ENCODE peak calls at places on chromosomes 3 and 15, in four cellular contexts. I is Caco-2, X is astrocyte of the spinal cord, F is choroid plexus epithelial cell. H is an unnamed sample.
A peak's percentile ranks its signal among the peaks of the same experiment; 100 is the strongest.

GRCh38 chr3:8490079-8490552 is 11.5 kb upstream of the LMCD1 start:
- DNase-seq in I (peak; percentile 52), X (peak; percentile 85), F (peak; percentile 89), H (no peak)

GRCh38 chr3:74268753-74269152 is 345.7 kb downstream of the CNTN3 start:
- DNase-seq in X (no peak), F (peak; percentile 42), I (no peak), H (no peak)

GRCh38 chr3:173467501-173467900 is 70.0 kb downstream of the NLGN1 start:
- DNase-seq in X (no peak), F (no peak), I (no peak), H (no peak)

GRCh38 chr3:151123827-151124226 is 38.4 kb downstream of the MED12L start:
- DNase-seq in F (no peak), X (no peak), I (no peak), H (no peak)

GRCh38 chr3:172635588-172635987 is 75.3 kb downstream of the NCEH1 start:
- DNase-seq in F (no peak), I (no peak), X (no peak), H (peak; percentile 69)

GRCh38 chr3:16508591-16508995 is 4.9 kb downstream of the RFTN1 start:
- DNase-seq in I (no peak), F (peak; percentile 54), X (peak; percentile 26), H (peak; percentile 41)

GRCh38 chr3:169232863-169233262 is 430.6 kb downstream of the MECOM start:
- DNase-seq in I (no peak), X (peak; percentile 63), F (peak; percentile 54), H (no peak)

GRCh38 chr3:108473711-108474110 is 36.7 kb downstream of the MYH15 start:
- DNase-seq in F (no peak), X (no peak), I (no peak), H (no peak)

DNA sequence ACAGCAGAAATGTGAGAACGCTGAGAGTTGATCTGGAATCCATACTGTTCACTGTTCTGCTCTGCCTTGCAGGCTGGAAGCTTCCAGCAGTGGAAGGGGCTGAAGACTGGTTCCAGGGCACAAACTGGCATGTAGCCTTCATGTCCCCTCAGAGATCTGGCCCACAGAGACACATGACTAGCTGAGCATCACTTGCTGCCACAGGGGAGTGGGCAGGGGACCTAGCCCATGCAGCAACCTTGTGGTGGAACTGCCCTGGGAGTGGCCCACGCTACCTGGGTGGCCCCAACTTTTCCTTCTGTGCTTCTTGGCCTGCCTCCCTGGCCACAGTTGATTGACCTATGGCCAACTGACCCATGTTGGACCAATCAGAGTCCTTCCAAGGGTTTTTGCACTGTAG is 98.1 kb downstream of the TPRA1 start:
- DNase-seq in I (no peak), F (no peak), X (no peak), H (no peak)
- TF ChIP-seq CTCF in I (no peak), F (no peak), X (no peak), H (no peak)

GRCh38 chr15:43436395-43436794 is 56.6 kb downstream of the TP53BP1 start:
- DNase-seq in F (no peak), X (no peak), I (no peak), H (no peak)

GRCh38 chr15:43439268-43439667 is 53.7 kb downstream of the TP53BP1 start:
- DNase-seq in F (no peak), I (no peak), X (no peak), H (no peak)

GRCh38 chr15:43441316-43441715 is 51.6 kb downstream of the TP53BP1 start:
- DNase-seq in I (no peak), X (peak; percentile 65), F (peak; percentile 49), H (peak; percentile 36)

GRCh38 chr15:43446344-43446743 is 46.6 kb downstream of the TP53BP1 start:
- DNase-seq in F (no peak), X (no peak), I (no peak), H (no peak)

DNA sequence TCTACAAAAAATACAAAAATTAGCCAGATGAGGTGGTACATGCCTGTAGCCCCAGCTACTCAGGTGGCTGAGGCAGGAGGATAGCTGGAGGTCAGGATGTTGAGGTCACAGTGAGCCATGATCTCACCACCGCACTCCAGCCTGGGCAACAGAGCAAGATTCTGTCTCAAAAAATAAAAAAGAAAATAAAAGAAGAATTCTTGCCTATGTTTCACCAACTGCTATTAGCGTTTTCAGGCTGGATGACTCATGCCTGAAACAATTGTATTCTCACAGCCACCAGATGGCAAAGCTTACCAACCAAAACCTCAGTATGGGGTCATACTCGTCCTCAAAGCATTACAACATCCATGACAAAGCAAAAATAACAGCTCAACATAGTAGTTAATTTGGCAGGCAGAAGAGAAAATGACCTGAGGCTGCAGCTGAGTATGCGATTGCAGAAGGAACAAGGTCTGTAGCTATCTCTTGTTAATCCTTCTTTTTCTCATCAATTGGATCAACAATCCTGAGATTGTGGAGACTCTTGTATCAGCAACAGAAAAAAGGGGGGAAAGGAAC is 52.2 kb downstream of the TP53BP1 start:
- DNase-seq in X (peak; percentile 97), F (peak; percentile 98), I (no peak), H (peak; percentile 44)
- TF ChIP-seq CTCF in X (peak; percentile 47), F (peak; percentile 67), I (peak; percentile 16), H (no peak)

GRCh38 chr15:69723404-69724097 is 270.9 kb downstream of the RPLP1 start:
- DNase-seq in X (no peak), F (no peak), I (no peak), H (no peak)
- TF ChIP-seq CTCF in X (peak; percentile 7), F (peak; percentile 46), I (no peak), H (no peak)

DNA sequence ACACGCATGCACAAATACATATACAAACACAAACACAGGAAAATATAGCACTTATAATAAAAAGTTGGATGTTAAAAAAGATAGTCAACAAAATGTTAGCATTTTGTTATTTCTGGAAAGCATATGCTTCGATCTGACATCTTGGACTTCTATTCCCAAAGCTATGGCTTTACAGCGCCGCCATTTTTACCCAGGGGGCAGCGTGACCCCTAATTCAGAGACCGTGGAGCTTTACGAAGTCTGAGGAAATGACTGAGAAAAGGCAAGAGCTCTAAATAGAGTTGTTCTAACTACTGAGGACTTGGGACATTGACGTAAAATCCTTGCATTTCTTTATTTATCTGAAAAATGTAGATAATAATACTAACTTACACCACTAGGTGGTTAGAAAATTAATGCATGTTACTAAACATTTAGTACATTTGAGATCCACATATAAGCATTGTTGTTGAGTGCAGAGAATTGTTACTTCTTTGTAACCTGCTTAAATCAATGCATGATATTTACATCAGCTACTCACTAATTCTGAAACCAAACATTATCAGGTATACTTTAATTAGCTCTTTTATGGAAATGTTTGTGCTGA is 155.4 kb downstream of the TP63 start:
- DNase-seq in X (no peak), F (no peak), I (no peak), H (no peak)
- TF ChIP-seq CTCF in X (peak; percentile 7), F (peak; percentile 6), I (no peak), H (no peak)

H was measured in GM20000.